ENCODE peak calls at places on chromosomes 1 and 21, in seven cellular contexts. One of them, this sample, is unnamed.

GRCh38 chr1:50152236-50152635 is 43.5 kb downstream of the ELAVL4 start:
- DNase-seq in CD8-positive, alpha-beta memory T cell: no peak
- DNase-seq in C1 segment of cervical spinal cord: no peak
- DNase-seq in GM12865: no peak
- DNase-seq in IMR-90: no peak
- DNase-seq in kidney tubule cell: no peak
- DNase-seq in NCI-H2029 treated with DMSO at 0.1 percent for 48 hours: no peak
- DNase-seq in this sample: no peak

GRCh38 chr1:30173560-30173959 is 549.8 kb downstream of the MATN1 start:
- DNase-seq in CD8-positive, alpha-beta memory T cell: no peak
- DNase-seq in NCI-H2029 treated with DMSO at 0.1 percent for 48 hours: no peak
- DNase-seq in GM12865: no peak
- DNase-seq in kidney tubule cell: no peak
- DNase-seq in C1 segment of cervical spinal cord: no peak
- DNase-seq in IMR-90: no peak
- DNase-seq in this sample: no peak

GRCh38 chr21:25963186-25963585 is 207.4 kb downstream of the APP start:
- DNase-seq in IMR-90: peak; percentile 34
- DNase-seq in kidney tubule cell: peak; percentile 87
- DNase-seq in NCI-H2029 treated with DMSO at 0.1 percent for 48 hours: no peak
- DNase-seq in GM12865: no peak
- DNase-seq in CD8-positive, alpha-beta memory T cell: no peak
- DNase-seq in C1 segment of cervical spinal cord: no peak
- DNase-seq in this sample: no peak

GRCh38 chr1:36224537-36225297 is 474 bp downstream of the THRAP3 start:
- DNase-seq in CD8-positive, alpha-beta memory T cell: peak; percentile 74
- DNase-seq in C1 segment of cervical spinal cord: no peak
- DNase-seq in GM12865: no peak
- DNase-seq in IMR-90: peak; percentile 83
- DNase-seq in NCI-H2029 treated with DMSO at 0.1 percent for 48 hours: peak; percentile 89
- DNase-seq in kidney tubule cell: peak; percentile 88
- DNase-seq in this sample: peak; percentile 68

GRCh38 chr1:2455757-2456156 is 20.3 kb upstream of the PLCH2 start:
- DNase-seq in CD8-positive, alpha-beta memory T cell: no peak
- DNase-seq in IMR-90: peak; percentile 20
- DNase-seq in C1 segment of cervical spinal cord: no peak
- DNase-seq in NCI-H2029 treated with DMSO at 0.1 percent for 48 hours: no peak
- DNase-seq in kidney tubule cell: no peak
- DNase-seq in GM12865: no peak
- DNase-seq in this sample: no peak

GRCh38 chr1:218394416-218394815 is 49.3 kb downstream of the TGFB2 start:
- DNase-seq in C1 segment of cervical spinal cord: no peak
- DNase-seq in NCI-H2029 treated with DMSO at 0.1 percent for 48 hours: peak; percentile 73
- DNase-seq in GM12865: no peak
- DNase-seq in IMR-90: no peak
- DNase-seq in kidney tubule cell: no peak
- DNase-seq in CD8-positive, alpha-beta memory T cell: no peak
- DNase-seq in this sample: no peak

GRCh38 chr1:59013276-59013927 is 229.6 kb upstream of the JUN start:
- DNase-seq in IMR-90: peak; percentile 36
- DNase-seq in NCI-H2029 treated with DMSO at 0.1 percent for 48 hours: no peak
- DNase-seq in GM12865: peak; percentile 75
- DNase-seq in C1 segment of cervical spinal cord: no peak
- DNase-seq in kidney tubule cell: peak; percentile 78
- DNase-seq in CD8-positive, alpha-beta memory T cell: no peak
- DNase-seq in this sample: no peak

GRCh38 chr1:91603409-91603808 is 102.8 kb downstream of the CDC7 start:
- DNase-seq in NCI-H2029 treated with DMSO at 0.1 percent for 48 hours: no peak
- DNase-seq in C1 segment of cervical spinal cord: no peak
- DNase-seq in kidney tubule cell: peak; percentile 87
- DNase-seq in GM12865: peak; percentile 32
- DNase-seq in CD8-positive, alpha-beta memory T cell: no peak
- DNase-seq in IMR-90: no peak
- DNase-seq in this sample: no peak

GRCh38 chr1:112369389-112370285 is 26.4 kb upstream of the CTTNBP2NL start:
- DNase-seq in C1 segment of cervical spinal cord: no peak
- DNase-seq in kidney tubule cell: peak; percentile 82
- DNase-seq in GM12865: peak; percentile 80
- DNase-seq in CD8-positive, alpha-beta memory T cell: peak; percentile 66
- DNase-seq in NCI-H2029 treated with DMSO at 0.1 percent for 48 hours: peak; percentile 61
- DNase-seq in IMR-90: peak; percentile 75
- DNase-seq in this sample: peak; percentile 90

GRCh38 chr1:54715493-54716298 is at the start of gene TTC4:
- DNase-seq in GM12865: peak; percentile 89
- DNase-seq in CD8-positive, alpha-beta memory T cell: peak; percentile 71
- DNase-seq in kidney tubule cell: peak; percentile 86
- DNase-seq in IMR-90: peak; percentile 65
- DNase-seq in NCI-H2029 treated with DMSO at 0.1 percent for 48 hours: peak; percentile 66
- DNase-seq in C1 segment of cervical spinal cord: no peak
- DNase-seq in this sample: peak; percentile 80

GRCh38 chr1:234260578-234260977 is 112.7 kb upstream of the COA6 start:
- DNase-seq in kidney tubule cell: peak; percentile 59
- DNase-seq in IMR-90: no peak
- DNase-seq in CD8-positive, alpha-beta memory T cell: no peak
- DNase-seq in NCI-H2029 treated with DMSO at 0.1 percent for 48 hours: no peak
- DNase-seq in C1 segment of cervical spinal cord: no peak
- DNase-seq in GM12865: peak; percentile 23
- DNase-seq in this sample: no peak